ENCODE peak calls at places on chromosomes 6 and 20, in five cellular contexts. H is prostate gland, N is HCT116, G is esophagus muscularis mucosa, Y is SK-N-SH. U is an unnamed sample.

GRCh38 chr6:125631165-125631564 is 118.3 kb upstream of the HEY2 start:
- DNase-seq in H (no peak), N (no peak), G (no peak), Y (no peak), U (no peak)

GRCh38 chr20:51447097-51447764 is 95.3 kb downstream of the NFATC2 start:
- DNase-seq in H (peak; percentile 28), N (peak; percentile 86), G (no peak), Y (no peak), U (no peak)

GRCh38 chr6:132289761-132290160 is 111.5 kb downstream of the MOXD1 start:
- DNase-seq in H (no peak), N (no peak), G (no peak), Y (no peak), U (no peak)

GRCh38 chr6:129031051-129031599 is 148.2 kb downstream of the LAMA2 start:
- DNase-seq in H (no peak), N (no peak), G (no peak), Y (no peak), U (no peak)

GRCh38 chr6:148971027-148971927 is 224.4 kb downstream of the UST start:
- DNase-seq in H (no peak), N (no peak), G (no peak), Y (no peak), U (no peak)

GRCh38 chr6:122042851-122043250 is 356.6 kb upstream of the HSF2 start:
- DNase-seq in H (no peak), N (no peak), G (no peak), Y (no peak), U (no peak)

GRCh38 chr6:43075791-43076092 is 372 bp upstream of the PTK7 start:
- DNase-seq in H (no peak), N (no peak), G (no peak), Y (no peak), U (no peak)

GRCh38 chr6:134299236-134299635 is 18.7 kb downstream of the SGK1 start:
- DNase-seq in H (no peak), N (no peak), G (no peak), Y (no peak), U (peak; percentile 58)

GRCh38 chr6:119348308-119349040 is 1.1 kb downstream of the MAN1A1 start:
- DNase-seq in H (no peak), N (no peak), G (no peak), Y (peak; percentile 82), U (peak; percentile 26)

GRCh38 chr6:137589067-137589848 is 95.1 kb upstream of the OLIG3 start:
- DNase-seq in H (peak; percentile 56), N (peak; percentile 57), G (peak; percentile 53), Y (peak; percentile 29), U (peak; percentile 52)

GRCh38 chr6:132872923-132873322 is 58.6 kb downstream of the RPS12 start:
- DNase-seq in H (no peak), N (no peak), G (no peak), Y (no peak), U (no peak)

GRCh38 chr6:163409712-163410111 is 4.8 kb upstream of the QKI start:
- DNase-seq in H (no peak), N (no peak), G (no peak), Y (no peak), U (no peak)

GRCh38 chr6:147207351-147207750 is 3.1 kb downstream of the STXBP5 start:
- DNase-seq in H (no peak), N (no peak), G (no peak), Y (no peak), U (no peak)

GRCh38 chr6:1703091-1703855 is 93.6 kb downstream of the FOXC1 start:
- DNase-seq in H (no peak), N (no peak), G (no peak), Y (no peak), U (no peak)

GRCh38 chr20:19026901-19027644 is 185.4 kb upstream of the SLC24A3 start:
- DNase-seq in H (no peak), N (no peak), G (peak; percentile 83), Y (no peak), U (no peak)

GRCh38 chr20:56465997-56466396 is 2.4 kb upstream of the RTF2 start:
- DNase-seq in H (no peak), N (no peak), G (no peak), Y (no peak), U (no peak)

GRCh38 chr6:159933077-159933476 is 35.8 kb upstream of the IGF2R start:
- DNase-seq in H (no peak), N (no peak), G (no peak), Y (no peak), U (no peak)

GRCh38 chr20:61525781-61526431 is 273.8 kb downstream of the CDH4 start:
- DNase-seq in H (no peak), N (no peak), G (no peak), Y (no peak), U (no peak)

GRCh38 chr20:24138126-24138857 is 149.7 kb upstream of the GGTLC1 start:
- DNase-seq in H (no peak), N (no peak), G (no peak), Y (no peak), U (no peak)

GRCh38 chr6:113137411-113137810 is 719.7 kb upstream of the MARCKS start:
- DNase-seq in H (peak; percentile 15), N (no peak), G (no peak), Y (no peak), U (no peak)

GRCh38 chr20:4820833-4821518 is 99.3 kb downstream of the PRND start:
- DNase-seq in H (no peak), N (no peak), G (no peak), Y (no peak), U (no peak)

GRCh38 chr6:123089223-123089622 is 93.2 kb downstream of the CLVS2 start:
- DNase-seq in H (peak; percentile 15), N (no peak), G (no peak), Y (no peak), U (no peak)

GRCh38 chr6:132734694-132735236 is 20.9 kb upstream of the VNN1 start:
- DNase-seq in H (no peak), N (peak; percentile 28), G (no peak), Y (no peak), U (no peak)

GRCh38 chr6:456358-456857 is 64.9 kb downstream of the IRF4 start:
- DNase-seq in H (no peak), N (no peak), G (no peak), Y (no peak), U (no peak)

GRCh38 chr6:170459451-170459850 is 93.7 kb downstream of the PSMB1 start:
- DNase-seq in H (no peak), N (no peak), G (no peak), Y (no peak), U (peak; percentile 43)

GRCh38 chr20:9592419-9592818 is 78.0 kb downstream of the LAMP5 start:
- DNase-seq in H (no peak), N (no peak), G (no peak), Y (no peak), U (no peak)

GRCh38 chr6:57013501-57013900 is 33.0 kb upstream of the KIAA1586 start:
- DNase-seq in H (no peak), N (no peak), G (no peak), Y (no peak), U (no peak)

GRCh38 chr6:144063744-144064401 is 31.5 kb downstream of the SF3B5 start:
- DNase-seq in H (peak; percentile 85), N (peak; percentile 57), G (peak; percentile 94), Y (peak; percentile 91), U (peak; percentile 93)

GRCh38 chr20:21378259-21378658 is 19.1 kb downstream of the NKX2-4 start:
- DNase-seq in H (no peak), N (no peak), G (no peak), Y (no peak), U (no peak)

GRCh38 chr6:110250058-110250457 is 69.8 kb downstream of the CDC40 start:
- DNase-seq in H (no peak), N (no peak), G (no peak), Y (no peak), U (no peak)

GRCh38 chr6:167855825-167856425 is 29.2 kb downstream of the AFDN start:
- DNase-seq in H (no peak), N (peak; percentile 19), G (no peak), Y (no peak), U (no peak)

GRCh38 chr20:52192296-52193007 is 873 bp upstream of the ZFP64 start:
- DNase-seq in H (no peak), N (peak; percentile 38), G (no peak), Y (peak; percentile 77), U (no peak)

GRCh38 chr20:47461120-47461685 is 40.5 kb upstream of the NCOA3 start:
- DNase-seq in H (no peak), N (no peak), G (no peak), Y (no peak), U (no peak)

GRCh38 chr6:42923656-42924055 is 5.6 kb upstream of the CNPY3 start:
- DNase-seq in H (no peak), N (no peak), G (no peak), Y (no peak), U (no peak)

GRCh38 chr6:75481936-75482593 is 11.5 kb downstream of the FILIP1 start:
- DNase-seq in H (no peak), N (no peak), G (no peak), Y (no peak), U (no peak)
- TF ChIP-seq POLR2AphosphoS5 in H (no peak), N (no peak), G (peak; percentile 52), Y (no peak), U (no peak)

DNA sequence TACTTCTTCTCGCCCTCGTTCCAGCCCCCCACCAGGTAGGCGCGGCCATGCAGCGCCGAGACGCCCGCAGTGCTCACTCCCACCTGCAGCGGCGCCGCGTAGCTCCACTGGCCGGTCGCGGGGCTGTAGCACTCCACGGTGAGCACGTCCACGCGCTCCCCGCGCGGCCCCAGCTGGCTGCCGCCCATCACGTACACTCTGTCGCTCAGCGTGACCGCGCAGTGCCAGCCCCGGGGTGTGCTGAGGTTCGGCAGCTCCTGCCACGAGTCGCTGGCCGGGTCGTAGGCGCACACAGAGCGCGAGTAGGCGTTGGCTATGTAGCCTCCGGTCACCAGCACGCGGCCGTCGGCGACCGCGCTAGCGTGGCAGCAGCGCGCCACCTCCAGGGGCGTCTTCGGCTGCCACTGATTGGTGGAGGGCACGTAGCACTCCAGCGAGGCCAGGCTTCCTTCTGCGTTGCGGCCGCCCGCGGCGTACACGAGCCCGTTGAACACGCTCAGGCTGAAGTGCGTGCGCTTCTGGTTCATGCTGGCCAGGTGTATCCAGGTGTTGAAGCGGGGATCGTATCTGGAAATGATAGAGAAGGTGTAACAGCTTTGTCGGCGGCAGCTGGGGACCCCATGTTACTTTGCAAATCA is 13.7 kb downstream of the KLHL31 start:
- DNase-seq in H (peak; percentile 83), N (peak; percentile 88), G (no peak), Y (peak; percentile 80), U (peak; percentile 85)
- TF ChIP-seq CTCF in H (peak; percentile 35), N (peak; percentile 13), G (peak; percentile 43), Y (no peak), U (peak; percentile 23)

GRCh38 chr6:15244605-15245360 is 1.1 kb upstream of the JARID2 start:
- DNase-seq in H (peak; percentile 74), N (no peak), G (peak; percentile 93), Y (no peak), U (peak; percentile 80)
- TF ChIP-seq POLR2AphosphoS5 in H (no peak), N (peak; percentile 61), G (peak; percentile 60), Y (peak; percentile 45), U (no peak)

GRCh38 chr20:25254986-25255680 is 7.2 kb downstream of the PYGB start:
- DNase-seq in H (peak; percentile 85), N (no peak), G (no peak), Y (peak; percentile 68), U (peak; percentile 86)
- TF ChIP-seq CTCF in H (peak; percentile 27), N (no peak), G (no peak), Y (no peak), U (no peak)

GRCh38 chr20:43667341-43668132 is 623 bp downstream of the MYBL2 start:
- DNase-seq in H (no peak), N (no peak), G (no peak), Y (peak; percentile 78), U (no peak)
- TF ChIP-seq POLR2AphosphoS5 in H (no peak), N (no peak), G (no peak), Y (no peak), U (no peak)